ENCODE peak calls at places on chromosome X, in six cellular contexts. C, F, A, W, O and S are unnamed samples.

GRCh38 chrX:70166601-70167590 is 10.4 kb upstream of the DGAT2L6 start:
- DNase-seq in F (no peak), O (no peak), W (no peak), C (no peak), A (no peak), S (no peak)

GRCh38 chrX:15877380-15877779 is 22.8 kb upstream of the AP1S2 start:
- DNase-seq in F (no peak), O (peak), C (no peak), A (no peak), W (no peak), S (no peak)

GRCh38 chrX:132877954-132878536 is 80.4 kb downstream of the HS6ST2 start:
- DNase-seq in O (no peak), C (no peak), W (no peak), A (no peak), F (no peak), S (no peak)

GRCh38 chrX:154540897-154541535 is 5.6 kb downstream of the G6PD start:
- DNase-seq in O (no peak), F (no peak), C (no peak), W (no peak), A (no peak), S (no peak)

GRCh38 chrX:153958605-153959004 is 13.0 kb downstream of the HCFC1 start:
- DNase-seq in W (no peak), A (no peak), C (no peak), F (no peak), O (no peak), S (no peak)

GRCh38 chrX:140040397-140040796 is 75.1 kb upstream of the CXorf66 start:
- DNase-seq in W (no peak), A (no peak), C (no peak), F (no peak), O (peak), S (no peak)

GRCh38 chrX:151100796-151101195 is 75.6 kb upstream of the GPR50 start:
- DNase-seq in O (no peak), A (no peak), W (no peak), C (no peak), F (no peak), S (no peak)

GRCh38 chrX:19990225-19990518 is 689 bp downstream of the BCLAF3 start:
- DNase-seq in O (no peak), A (no peak), F (no peak), C (no peak), W (no peak), S (no peak)

GRCh38 chrX:109774706-109775105 is 41.6 kb upstream of the ACSL4 start:
- DNase-seq in O (peak), A (no peak), W (no peak), C (no peak), F (no peak), S (no peak)

GRCh38 chrX:151724563-151725337 is 8.9 kb downstream of the FATE1 start:
- DNase-seq in A (peak), W (no peak), O (no peak), F (no peak), C (no peak), S (no peak)

GRCh38 chrX:123685273-123685672 is 47.6 kb downstream of the THOC2 start:
- DNase-seq in C (no peak), O (no peak), A (no peak), F (no peak), W (no peak), S (no peak)

GRCh38 chrX:150547511-150548115 is 20.8 kb upstream of the MTM1 start:
- DNase-seq in W (peak), O (no peak), F (no peak), C (no peak), A (peak), S (no peak)

GRCh38 chrX:68851082-68851481 is 22.3 kb downstream of the EFNB1 start:
- DNase-seq in A (no peak), C (no peak), W (peak), F (no peak), O (no peak), S (no peak)

GRCh38 chrX:49286581-49286980 is 16.9 kb upstream of the GAGE10 start:
- DNase-seq in A (no peak), F (no peak), C (no peak), O (no peak), W (no peak), S (no peak)

GRCh38 chrX:112826020-112826419 is 14.6 kb downstream of the AMOT start:
- DNase-seq in F (no peak), W (no peak), O (no peak), C (no peak), A (no peak), S (no peak)

GRCh38 chrX:136646602-136647239 is 1.2 kb upstream of the CD40LG start:
- DNase-seq in F (no peak), A (no peak), O (no peak), C (no peak), W (no peak), S (no peak)

GRCh38 chrX:80573275-80573674 is 153.0 kb downstream of the TENT5D start:
- DNase-seq in O (no peak), A (no peak), F (no peak), C (no peak), W (no peak), S (no peak)